ENCODE peak calls at places on chromosomes 2 and 18, in six cellular contexts. L is HepG2, W is A549, F is GM12891, X is Peyer's patch, N is ovary. Z is an unnamed sample.
A peak's percentile ranks its signal among the peaks of the same experiment; 100 is the strongest.

GRCh38 chr2:218405365-218406208 is 5.9 kb downstream of the CTDSP1 start:
- DNase-seq in L (no peak), W (no peak), F (peak; percentile 44), X (peak; percentile 69), N (peak; percentile 62), Z (no peak)

GRCh38 chr18:77044866-77045664 is 87.5 kb downstream of the MBP start:
- DNase-seq in L (no peak), W (no peak), F (no peak), X (no peak), N (no peak), Z (no peak)

GRCh38 chr2:236568068-236568921 is 1.3 kb upstream of the ACKR3 start:
- DNase-seq in L (no peak), W (no peak), F (no peak), X (peak; percentile 71), N (peak; percentile 48), Z (no peak)

GRCh38 chr2:120352701-120353590 is 7.0 kb downstream of the INHBB start:
- DNase-seq in L (no peak), W (no peak), F (no peak), X (no peak), N (no peak), Z (no peak)

GRCh38 chr2:220789961-220790360 is 782.1 kb downstream of the EPHA4 start:
- DNase-seq in L (no peak), W (peak; percentile 7), F (no peak), X (no peak), N (no peak), Z (no peak)

GRCh38 chr2:181474227-181474626 is 17.0 kb downstream of the ITGA4 start:
- DNase-seq in L (no peak), W (no peak), F (no peak), X (no peak), N (no peak), Z (no peak)

GRCh38 chr2:236572482-236572881 is 2.9 kb downstream of the ACKR3 start:
- DNase-seq in L (no peak), W (no peak), F (no peak), X (no peak), N (no peak), Z (no peak)

GRCh38 chr2:232028631-232029030 is 67.1 kb downstream of the DIS3L2 start:
- DNase-seq in L (no peak), W (no peak), F (no peak), X (no peak), N (no peak), Z (no peak)

GRCh38 chr2:2580341-2580740 is 249.3 kb upstream of the MYT1L start:
- DNase-seq in L (no peak), W (no peak), F (no peak), X (peak; percentile 21), N (no peak), Z (no peak)

GRCh38 chr2:54750040-54750439 is 26.6 kb downstream of the EML6 start:
- DNase-seq in L (no peak), W (no peak), F (no peak), X (no peak), N (no peak), Z (no peak)

GRCh38 chr2:202064881-202065230 is 8.2 kb upstream of the KIAA2012 start:
- DNase-seq in L (no peak), W (no peak), F (no peak), X (no peak), N (no peak), Z (no peak)

GRCh38 chr18:39959839-39960238 is 1995.2 kb upstream of the PIK3C3 start:
- DNase-seq in L (no peak), W (no peak), F (no peak), X (no peak), N (no peak), Z (no peak)

GRCh38 chr2:84776011-84776410 is 104.9 kb downstream of the TRABD2A start:
- DNase-seq in L (no peak), W (no peak), F (no peak), X (no peak), N (no peak), Z (no peak)

GRCh38 chr2:15720561-15721307 is 129.1 kb downstream of the DDX1 start:
- DNase-seq in L (no peak), W (no peak), F (no peak), X (no peak), N (no peak), Z (peak; percentile 64)

GRCh38 chr2:219642064-219642444 is 14.6 kb downstream of the SLC4A3 start:
- DNase-seq in L (no peak), W (no peak), F (no peak), X (no peak), N (peak; percentile 73), Z (no peak)

GRCh38 chr2:25699206-25699605 is 25.8 kb upstream of the DTNB start:
- DNase-seq in L (no peak), W (no peak), F (no peak), X (no peak), N (no peak), Z (no peak)

GRCh38 chr2:127763776-127764175 is 47.2 kb downstream of the WDR33 start:
- DNase-seq in L (peak; percentile 55), W (no peak), F (no peak), X (no peak), N (no peak), Z (no peak)

GRCh38 chr2:144274131-144274530 is 245.8 kb downstream of the ZEB2 start:
- DNase-seq in L (no peak), W (no peak), F (no peak), X (no peak), N (no peak), Z (no peak)

GRCh38 chr2:227908266-227909054 is 37.0 kb downstream of the DAW1 start:
- DNase-seq in L (no peak), W (no peak), F (no peak), X (no peak), N (no peak), Z (no peak)

GRCh38 chr2:204000446-204000845 is 63.9 kb downstream of the ICOS start:
- DNase-seq in L (no peak), W (no peak), F (no peak), X (no peak), N (no peak), Z (no peak)

GRCh38 chr2:203999844-204000243 is 63.3 kb downstream of the ICOS start:
- DNase-seq in L (no peak), W (no peak), F (no peak), X (no peak), N (no peak), Z (no peak)

GRCh38 chr2:203997481-203997880 is 60.9 kb downstream of the ICOS start:
- DNase-seq in L (no peak), W (no peak), F (no peak), X (no peak), N (no peak), Z (no peak)

GRCh38 chr2:203996692-203997091 is 60.1 kb downstream of the ICOS start:
- DNase-seq in L (no peak), W (no peak), F (no peak), X (no peak), N (no peak), Z (no peak)

GRCh38 chr2:203998195-203998804 is 61.7 kb downstream of the ICOS start:
- DNase-seq in L (no peak), W (no peak), F (no peak), X (no peak), N (no peak), Z (no peak)
- TF ChIP-seq POLR2A in L (no peak), W (no peak), F (no peak), X (no peak), N (no peak), Z (no peak)

DNA sequence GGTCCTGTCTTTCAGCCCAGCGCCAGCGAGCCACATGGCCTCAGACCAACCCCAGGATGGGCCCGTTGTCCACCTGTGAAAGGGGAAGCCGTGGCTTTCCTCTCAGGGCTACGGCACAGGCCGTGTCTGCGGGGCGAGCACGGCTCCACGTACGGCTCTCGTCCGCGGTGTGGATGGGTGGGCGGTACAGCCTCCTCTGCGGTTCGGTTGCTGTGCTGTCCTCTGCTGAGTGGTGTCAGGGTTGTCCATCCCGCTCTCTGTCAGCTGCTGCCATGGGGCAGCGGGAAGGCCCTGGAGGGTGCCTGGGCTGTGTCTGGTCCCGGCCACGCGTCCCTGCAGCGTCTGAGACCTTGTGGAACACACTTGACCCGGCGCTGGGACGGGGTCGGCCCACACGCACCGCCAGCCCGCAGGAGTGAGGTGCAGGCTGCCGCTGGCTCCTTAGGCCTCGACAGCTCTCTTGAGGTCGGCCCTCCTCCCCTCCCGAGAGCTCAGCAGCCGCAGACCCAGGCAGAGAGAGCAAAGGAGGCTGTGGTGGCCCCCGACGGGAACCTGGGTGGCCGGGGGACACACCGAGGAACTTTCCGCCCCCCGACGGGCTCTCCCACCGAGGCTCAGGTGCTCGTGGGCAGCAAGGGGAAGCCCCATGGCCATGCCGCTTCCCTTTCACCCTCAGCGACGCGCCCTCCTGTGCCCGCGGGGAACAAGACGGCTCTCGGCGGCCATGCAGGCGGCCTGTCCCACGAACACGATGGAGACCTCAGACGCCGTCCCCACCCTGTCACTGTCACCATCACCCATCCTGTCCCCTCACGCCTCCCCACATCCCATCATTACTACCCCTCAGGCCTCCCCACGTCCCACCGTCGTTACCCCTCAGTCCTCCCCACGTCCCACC is 128.7 kb downstream of the NFATC1 start:
- DNase-seq in L (no peak), W (no peak), F (peak; percentile 67), X (peak; percentile 49), N (peak; percentile 16), Z (no peak)
- TF ChIP-seq POLR2A in L (no peak), W (no peak), F (no peak), X (no peak), N (no peak), Z (no peak)

GRCh38 chr2:73892631-73893329 is at the start of gene ACTG2:
- DNase-seq in L (no peak), W (no peak), F (no peak), X (no peak), N (no peak), Z (no peak)
- TF ChIP-seq POLR2A in L (no peak), W (no peak), F (no peak), X (no peak), N (no peak), Z (no peak)

GRCh38 chr2:159615936-159616733 is at the start of gene BAZ2B:
- DNase-seq in L (peak; percentile 39), W (peak; percentile 79), F (no peak), X (no peak), N (peak; percentile 66), Z (peak; percentile 86)
- TF ChIP-seq POLR2A in L (no peak), W (no peak), F (no peak), X (peak; percentile 53), N (peak; percentile 53), Z (peak; percentile 44)

DNA sequence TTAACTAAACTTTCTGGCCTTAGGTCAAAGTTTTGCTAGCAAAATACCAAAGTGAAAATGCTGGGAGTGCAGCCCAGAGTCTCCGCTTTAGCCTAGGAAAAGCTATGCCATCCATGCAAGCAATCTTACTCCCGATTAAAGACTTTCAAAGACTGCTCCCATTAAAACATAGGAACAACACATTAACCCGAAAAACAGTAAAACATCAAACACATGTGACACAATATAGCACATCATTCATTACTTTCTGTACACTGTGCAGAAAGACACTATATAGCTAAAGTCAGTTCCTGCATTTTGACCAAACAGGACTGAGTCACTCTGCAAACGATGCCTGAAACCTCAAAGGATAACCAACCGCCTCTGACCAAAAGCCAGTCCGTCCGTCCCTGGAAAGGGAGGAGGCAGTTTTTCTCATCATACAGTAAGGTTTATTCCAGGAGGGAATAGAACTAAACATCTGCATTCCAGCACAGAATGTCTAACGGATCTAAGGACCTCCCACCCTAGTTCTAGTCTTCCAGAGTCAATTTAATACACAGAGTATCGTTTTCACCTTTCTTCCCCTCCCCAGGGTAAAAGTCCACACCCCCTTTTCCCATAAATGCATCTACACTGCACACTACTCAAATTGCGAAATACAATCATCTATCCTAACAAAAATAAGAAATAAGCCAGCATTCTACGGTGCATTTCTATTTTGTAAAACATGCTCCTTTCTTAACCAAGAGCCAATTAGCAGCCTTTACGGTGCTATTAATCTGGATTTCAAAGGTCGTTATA is 1.7 kb downstream of the ROCK2 start:
- DNase-seq in L (peak; percentile 94), W (peak; percentile 81), F (no peak), X (no peak), N (peak; percentile 30), Z (peak; percentile 38)
- TF ChIP-seq POLR2A in L (peak; percentile 43), W (no peak), F (no peak), X (no peak), N (no peak), Z (no peak)

Z was measured in erythroblast.